ENCODE peak calls at places on chromosomes 13 and 19, in eight cellular contexts. K is ascending aorta, G is upper lobe of left lung, Y is brain microvascular endothelial cell, D is GM06990, N is tibial nerve, S is left ventricle myocardium inferior, E is PC-3. L is an unnamed sample.

GRCh38 chr19:21082011-21082975 is at the start of gene ZNF714:
- DNase-seq in K (peak), G (peak), Y (peak), D (peak), N (peak), S (peak), E (peak), L (peak)

GRCh38 chr13:99980201-99981114 is 1.1 kb upstream of the ZIC2 start:
- DNase-seq in K (peak), G (peak), Y (peak), D (peak), N (no peak), S (peak), E (peak), L (no peak)

GRCh38 chr19:1134431-1134830 is 30.6 kb downstream of the GPX4 start:
- DNase-seq in K (no peak), G (no peak), Y (no peak), D (no peak), N (no peak), S (no peak), E (no peak), L (no peak)

GRCh38 chr13:33610471-33611015 is 207.4 kb upstream of the RFC3 start:
- DNase-seq in K (peak), G (peak), Y (no peak), D (no peak), N (no peak), S (peak), E (no peak), L (no peak)

GRCh38 chr19:18274776-18275356 is 614 bp upstream of the IQCN start:
- DNase-seq in K (peak), G (peak), Y (peak), D (no peak), N (peak), S (peak), E (peak), L (peak)

GRCh38 chr13:20814224-20814910 is 40.6 kb upstream of the EEF1AKMT1 start:
- DNase-seq in K (peak), G (no peak), Y (peak), D (no peak), N (peak), S (peak), E (peak), L (peak)

GRCh38 chr19:5369962-5370367 is 29.4 kb upstream of the PTPRS start:
- DNase-seq in K (no peak), G (no peak), Y (peak), D (peak), N (no peak), S (peak), E (peak), L (peak)

GRCh38 chr19:45177817-45178261 is at the start of gene TRAPPC6A:
- DNase-seq in K (no peak), G (no peak), Y (peak), D (no peak), N (no peak), S (no peak), E (peak), L (no peak)

GRCh38 chr19:418761-419632 is 10.1 kb upstream of the C2CD4C start:
- DNase-seq in K (no peak), G (peak), Y (no peak), D (no peak), N (no peak), S (peak), E (no peak), L (no peak)

GRCh38 chr13:98325724-98326123 is 148.7 kb upstream of the RNF113B start:
- DNase-seq in K (no peak), G (no peak), Y (no peak), D (no peak), N (no peak), S (no peak), E (no peak), L (no peak)

GRCh38 chr13:21837841-21838551 is 167.1 kb downstream of the FGF9 start:
- DNase-seq in K (no peak), G (no peak), Y (no peak), D (no peak), N (no peak), S (no peak), E (no peak), L (peak)

GRCh38 chr19:51158474-51159129 is 16.5 kb downstream of the SIGLEC7 start:
- DNase-seq in K (peak), G (no peak), Y (peak), D (no peak), N (no peak), S (peak), E (peak), L (peak)

GRCh38 chr13:110364081-110364480 is 57.0 kb downstream of the COL4A2 start:
- DNase-seq in K (peak), G (no peak), Y (no peak), D (no peak), N (no peak), S (no peak), E (no peak), L (no peak)

GRCh38 chr19:18408053-18408476 is 10.6 kb upstream of the LRRC25 start:
- DNase-seq in K (no peak), G (no peak), Y (no peak), D (peak), N (no peak), S (no peak), E (peak), L (no peak)

GRCh38 chr19:42303101-42303464 is 659 bp upstream of the PAFAH1B3 start:
- DNase-seq in K (no peak), G (no peak), Y (no peak), D (no peak), N (no peak), S (no peak), E (no peak), L (no peak)

GRCh38 chr13:27442071-27442647 is 8.2 kb downstream of the MTIF3 start:
- DNase-seq in K (no peak), G (no peak), Y (no peak), D (no peak), N (no peak), S (no peak), E (no peak), L (no peak)

GRCh38 chr13:23289917-23290357 is 109.2 kb downstream of the SGCG start:
- DNase-seq in K (no peak), G (no peak), Y (peak), D (no peak), N (no peak), S (no peak), E (peak), L (no peak)

GRCh38 chr19:3844596-3844995 is 24.2 kb downstream of the ZFR2 start:
- DNase-seq in K (no peak), G (no peak), Y (no peak), D (no peak), N (no peak), S (no peak), E (no peak), L (no peak)

GRCh38 chr13:46975173-46975572 is 78.3 kb upstream of the HTR2A start:
- DNase-seq in K (no peak), G (no peak), Y (no peak), D (no peak), N (no peak), S (no peak), E (no peak), L (no peak)

GRCh38 chr13:102020611-102021216 is 381.1 kb downstream of the FGF14 start:
- DNase-seq in K (no peak), G (no peak), Y (peak), D (no peak), N (no peak), S (no peak), E (peak), L (no peak)

GRCh38 chr19:5961969-5962945 is 15.7 kb downstream of the RANBP3 start:
- DNase-seq in K (no peak), G (peak), Y (peak), D (no peak), N (no peak), S (peak), E (peak), L (no peak)

GRCh38 chr13:30114586-30115256 is 192.6 kb downstream of the KATNAL1 start:
- DNase-seq in K (peak), G (peak), Y (peak), D (peak), N (peak), S (peak), E (peak), L (peak)

GRCh38 chr13:48334534-48335127 is 31.1 kb downstream of the RB1 start:
- DNase-seq in K (no peak), G (no peak), Y (no peak), D (no peak), N (no peak), S (no peak), E (peak), L (no peak)

GRCh38 chr13:99700468-99700867 is 199.2 kb downstream of the TM9SF2 start:
- DNase-seq in K (no peak), G (no peak), Y (no peak), D (no peak), N (no peak), S (no peak), E (no peak), L (no peak)

GRCh38 chr13:95269756-95270155 is 31.5 kb downstream of the ABCC4 start:
- DNase-seq in K (no peak), G (no peak), Y (no peak), D (no peak), N (no peak), S (no peak), E (no peak), L (no peak)

GRCh38 chr19:13619203-13619632 is 112.9 kb upstream of the CACNA1A start:
- DNase-seq in K (no peak), G (no peak), Y (peak), D (no peak), N (no peak), S (no peak), E (no peak), L (no peak)

GRCh38 chr13:40125336-40125735 is 469.9 kb downstream of the COG6 start:
- DNase-seq in K (no peak), G (no peak), Y (no peak), D (no peak), N (no peak), S (no peak), E (no peak), L (no peak)

GRCh38 chr19:16188521-16188920 is 3.3 kb downstream of the FAM32A start:
- DNase-seq in K (no peak), G (no peak), Y (no peak), D (no peak), N (no peak), S (no peak), E (no peak), L (no peak)

GRCh38 chr13:41137951-41138350 is 5.3 kb upstream of the KBTBD6 start:
- DNase-seq in K (no peak), G (no peak), Y (peak), D (no peak), N (no peak), S (no peak), E (peak), L (no peak)

GRCh38 chr13:50081106-50081898 is 66.1 kb downstream of the KCNRG start:
- DNase-seq in K (peak), G (peak), Y (no peak), D (peak), N (no peak), S (peak), E (no peak), L (peak)
- TF ChIP-seq CTCF in K (no peak), G (no peak), Y (no peak), D (peak), N (no peak), S (no peak), E (peak), L (no peak)

GRCh38 chr19:58561373-58562125 is 3.1 kb upstream of the UBE2M start:
- DNase-seq in K (no peak), G (no peak), Y (no peak), D (no peak), N (no peak), S (no peak), E (no peak), L (no peak)
- H3K4me3 ChIP-seq in K (peak), G (no peak), Y (no peak), D (peak), N (peak), S (peak), E (peak), L (no peak)

GRCh38 chr13:113638806-113639205 is 19.2 kb downstream of the ATP4B start:
- DNase-seq in K (peak), G (no peak), Y (no peak), D (no peak), N (peak), S (no peak), E (no peak), L (peak)

GRCh38 chr13:113635709-113636108 is 22.3 kb downstream of the ATP4B start:
- DNase-seq in K (no peak), G (peak), Y (no peak), D (no peak), N (no peak), S (peak), E (no peak), L (no peak)

GRCh38 chr13:113636266-113636963 is 21.6 kb downstream of the ATP4B start:
- DNase-seq in K (no peak), G (peak), Y (no peak), D (no peak), N (no peak), S (peak), E (no peak), L (peak)

GRCh38 chr13:113638173-113638746 is 19.7 kb downstream of the ATP4B start:
- DNase-seq in K (peak), G (no peak), Y (no peak), D (no peak), N (peak), S (peak), E (no peak), L (peak)

DNA sequence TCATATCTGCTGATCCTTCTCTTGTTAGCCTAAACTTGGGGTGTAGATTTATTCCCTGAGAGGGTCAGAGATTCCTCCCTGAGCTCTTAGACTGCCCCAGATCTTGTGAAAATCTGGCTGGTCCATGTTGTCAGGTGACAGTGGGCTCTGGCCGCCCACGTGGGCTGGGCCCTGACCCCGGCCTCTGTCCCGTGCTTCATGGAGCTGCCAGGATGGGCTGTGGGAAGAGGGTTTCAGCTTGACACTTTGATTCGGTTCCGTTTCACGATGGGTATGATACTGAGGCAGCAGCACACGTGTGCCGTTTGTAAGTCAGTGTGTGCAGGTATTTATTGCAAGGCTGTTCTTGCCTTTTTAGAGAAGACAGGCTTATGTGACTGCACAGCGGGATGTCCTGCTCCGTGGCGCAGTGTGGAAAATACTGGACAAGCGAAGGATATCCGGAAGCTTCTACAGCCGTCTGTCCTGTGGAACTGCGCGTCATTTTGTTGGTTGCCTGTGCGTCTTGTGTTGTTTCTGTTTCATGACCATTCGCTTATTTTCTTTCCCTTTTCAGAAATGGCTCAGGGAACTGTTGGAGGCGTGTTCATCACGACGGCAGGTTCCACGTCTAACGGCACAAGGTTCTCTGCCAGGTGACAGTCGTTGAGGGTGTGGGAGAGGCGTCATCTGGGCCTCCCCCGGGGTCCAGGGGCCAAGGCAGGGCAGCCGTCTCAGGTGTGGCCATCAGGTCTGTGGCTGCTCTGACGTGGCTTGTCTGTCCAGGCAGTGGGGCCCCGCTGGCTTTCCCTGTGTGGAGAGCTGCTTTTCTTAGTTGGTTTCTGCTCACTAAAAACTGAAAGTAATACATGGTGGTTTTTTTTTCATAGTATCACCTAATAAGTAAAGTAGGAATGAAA is 20.5 kb downstream of the ATP4B start:
- DNase-seq in K (peak), G (peak), Y (no peak), D (no peak), N (no peak), S (peak), E (no peak), L (peak)
- TF ChIP-seq CTCF in K (no peak), G (no peak), Y (no peak), D (no peak), N (no peak), S (no peak), E (no peak), L (no peak)

DNA sequence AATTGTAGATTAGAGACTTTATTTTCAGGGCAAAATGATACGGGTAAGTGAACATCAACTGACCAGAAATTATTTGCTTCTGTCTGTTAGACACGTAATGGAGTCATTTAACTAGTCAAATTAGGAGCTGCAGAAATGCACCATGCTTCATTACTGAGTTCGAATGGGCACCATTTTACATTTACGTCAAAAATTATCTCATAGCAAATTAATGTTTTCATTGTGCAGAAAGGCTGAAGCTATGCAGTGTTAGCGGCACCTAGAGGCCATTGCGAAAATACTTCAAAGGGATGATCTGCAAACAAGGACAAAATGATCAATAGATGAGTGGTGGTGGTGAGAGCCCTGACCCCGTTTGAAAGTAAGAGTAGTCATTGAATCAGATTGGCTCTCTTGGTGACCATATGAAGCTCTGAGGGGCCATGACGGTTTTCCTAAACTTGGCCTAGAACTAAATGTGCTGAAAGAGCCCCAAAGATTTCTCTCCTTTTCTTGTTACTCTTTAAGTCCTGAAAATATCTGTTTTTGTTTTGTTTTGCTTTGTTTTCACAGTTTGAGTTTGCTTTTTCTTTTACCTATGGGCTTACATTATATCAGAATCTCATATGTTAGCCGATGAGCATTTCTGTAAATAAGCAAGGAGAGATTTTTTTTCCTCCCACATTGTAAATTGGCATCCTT is 277.9 kb downstream of the ZNF536 start:
- DNase-seq in K (peak), G (no peak), Y (peak), D (no peak), N (no peak), S (no peak), E (peak), L (peak)
- H3K4me3 ChIP-seq in K (no peak), G (no peak), Y (no peak), D (no peak), N (no peak), S (no peak), E (no peak), L (no peak)

DNA sequence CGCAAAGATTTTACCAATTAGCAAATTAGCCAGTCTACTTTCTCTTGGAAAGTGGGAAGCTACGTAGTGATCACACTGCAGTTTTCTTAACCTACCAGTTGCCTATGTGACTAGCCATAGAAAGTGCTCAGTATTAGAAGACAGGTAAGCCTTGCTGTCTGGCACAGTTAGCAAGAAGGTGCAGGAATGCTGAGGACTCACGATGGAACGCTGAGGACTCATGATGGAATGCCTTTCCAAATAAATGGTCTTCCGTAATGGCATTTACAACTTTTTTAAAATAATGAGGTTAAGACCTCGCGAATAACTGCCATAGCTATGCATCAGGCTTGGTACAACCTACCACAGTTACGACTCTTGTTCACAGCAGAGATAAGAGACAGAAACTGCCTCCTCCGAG is 1645.6 kb upstream of the MIR17HG start:
- DNase-seq in K (no peak), G (no peak), Y (no peak), D (no peak), N (no peak), S (no peak), E (no peak), L (no peak)
- TF ChIP-seq CTCF in K (no peak), G (no peak), Y (no peak), D (no peak), N (no peak), S (no peak), E (no peak), L (no peak)

GRCh38 chr13:106565127-106565775 is 2.7 kb downstream of the ARGLU1 start:
- DNase-seq in K (no peak), G (no peak), Y (no peak), D (no peak), N (no peak), S (no peak), E (no peak), L (no peak)
- H3K4me3 ChIP-seq in K (peak), G (no peak), Y (no peak), D (peak), N (peak), S (peak), E (peak), L (no peak)

DNA sequence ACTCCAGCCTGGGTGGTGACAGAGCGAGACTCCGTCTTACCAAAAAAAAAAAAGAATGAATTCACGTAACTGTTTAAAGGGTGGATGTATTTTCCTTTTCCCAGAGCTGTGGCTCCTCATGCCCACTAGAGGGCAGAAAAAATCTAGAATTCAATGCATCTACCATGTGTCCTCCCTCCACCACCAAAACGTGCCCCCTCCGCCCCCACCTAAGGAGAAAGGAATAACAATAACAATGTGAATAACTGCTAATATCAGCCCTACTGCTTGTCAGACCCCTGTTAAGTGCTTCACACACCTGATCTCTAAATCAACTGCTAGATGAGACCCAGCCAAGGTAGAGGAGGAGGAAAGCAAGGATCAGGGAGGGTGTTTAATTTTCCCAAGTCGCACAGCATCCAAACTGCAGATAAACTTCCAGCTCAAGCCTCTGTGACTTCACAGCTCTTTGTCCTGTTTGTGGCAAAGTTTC is 20.2 kb upstream of the PNMA8B start:
- DNase-seq in K (no peak), G (no peak), Y (peak), D (no peak), N (no peak), S (no peak), E (peak), L (no peak)
- TF ChIP-seq CTCF in K (peak), G (peak), Y (peak), D (peak), N (peak), S (peak), E (peak), L (no peak)

GRCh38 chr19:12159773-12160414 is 3.0 kb upstream of the ZNF136 start:
- DNase-seq in K (no peak), G (peak), Y (no peak), D (no peak), N (no peak), S (no peak), E (no peak), L (no peak)

GRCh38 chr19:12156254-12157058 is at the start of gene ZNF625:
- DNase-seq in K (peak), G (peak), Y (peak), D (peak), N (peak), S (peak), E (peak), L (peak)

GRCh38 chr19:12155324-12155723 is 1.2 kb downstream of the ZNF625 start:
- DNase-seq in K (no peak), G (no peak), Y (no peak), D (no peak), N (no peak), S (no peak), E (peak), L (peak)
- H3K4me3 ChIP-seq in K (peak), G (no peak), Y (peak), D (peak), N (peak), S (peak), E (peak), L (no peak)